ENCODE peak calls at places on chromosomes 5 and 9, in seven cellular contexts. R, I, E, F, O, Q and L are unnamed samples. For H3K9me3, the result is how much of the 10 kb centered on the place peaks cover.

GRCh38 chr5:59873113-59873512 is 20.4 kb downstream of the PDE4D start:
- DNase-seq in R (no peak), I (peak), E (peak), F (no peak), O (no peak), Q (no peak), L (no peak)

GRCh38 chr5:78361226-78361993 is 993 bp downstream of the SCAMP1 start:
- DNase-seq in R (peak), I (peak), E (peak), F (peak), O (peak), Q (no peak), L (peak)

GRCh38 chr5:179422213-179422839 is 77.1 kb upstream of the ADAMTS2 start:
- DNase-seq in R (no peak), I (no peak), E (no peak), F (no peak), O (no peak), Q (no peak), L (no peak)

GRCh38 chr5:118590806-118591205 is 397.5 kb downstream of the DTWD2 start:
- DNase-seq in R (no peak), I (no peak), E (no peak), F (no peak), O (no peak), Q (no peak), L (no peak)

GRCh38 chr5:115685966-115686691 is 60.3 kb upstream of the TMED7 start:
- DNase-seq in R (no peak), I (peak), E (no peak), F (peak), O (no peak), Q (no peak), L (no peak)

GRCh38 chr9:114002986-114003740 is 74.9 kb downstream of the AMBP start:
- DNase-seq in R (peak), I (no peak), E (no peak), F (no peak), O (no peak), Q (no peak), L (peak)

GRCh38 chr5:136458481-136458880 is 93.1 kb upstream of the TRPC7 start:
- DNase-seq in R (no peak), I (no peak), E (no peak), F (no peak), O (no peak), Q (no peak), L (no peak)

GRCh38 chr5:50744761-50745160 is 78.3 kb downstream of the PARP8 start:
- DNase-seq in R (no peak), I (peak), E (no peak), F (no peak), O (no peak), Q (no peak), L (no peak)

GRCh38 chr9:116360974-116361373 is 207.4 kb downstream of the PAPPA start:
- DNase-seq in R (no peak), I (no peak), E (no peak), F (no peak), O (no peak), Q (no peak), L (no peak)

GRCh38 chr9:120043448-120043847 is 536.5 kb downstream of the CDK5RAP2 start:
- DNase-seq in R (no peak), I (no peak), E (no peak), F (no peak), O (no peak), Q (no peak), L (no peak)

GRCh38 chr5:171272996-171273970 is 35.8 kb upstream of the TLX3 start:
- DNase-seq in R (no peak), I (peak), E (no peak), F (no peak), O (peak), Q (no peak), L (no peak)

GRCh38 chr5:8842906-8843590 is 702.8 kb downstream of the SEMA5A start:
- DNase-seq in R (no peak), I (peak), E (no peak), F (no peak), O (no peak), Q (no peak), L (no peak)

GRCh38 chr5:1437452-1437851 is 7.8 kb downstream of the SLC6A3 start:
- DNase-seq in R (peak), I (peak), E (no peak), F (no peak), O (peak), Q (no peak), L (no peak)

GRCh38 chr5:142981886-142982820 is 212.0 kb downstream of the ARHGAP26 start:
- DNase-seq in R (peak), I (peak), E (peak), F (peak), O (peak), Q (no peak), L (peak)

GRCh38 chr5:155794801-155795200 is 532.2 kb upstream of the SGCD start:
- DNase-seq in R (no peak), I (peak), E (no peak), F (no peak), O (no peak), Q (no peak), L (no peak)

GRCh38 chr9:93900971-93901861 is 53.9 kb downstream of the BARX1 start:
- DNase-seq in R (no peak), I (no peak), E (no peak), F (no peak), O (no peak), Q (no peak), L (no peak)

GRCh38 chr9:91138760-91139159 is 223.0 kb downstream of the AUH start:
- DNase-seq in R (no peak), I (peak), E (no peak), F (no peak), O (peak), Q (no peak), L (no peak)

GRCh38 chr9:17776735-17777134 is 197.9 kb downstream of the SH3GL2 start:
- DNase-seq in R (peak), I (no peak), E (no peak), F (no peak), O (no peak), Q (no peak), L (no peak)

GRCh38 chr9:136482046-136482792 is 621 bp downstream of the SEC16A start:
- DNase-seq in R (no peak), I (peak), E (no peak), F (peak), O (no peak), Q (peak), L (no peak)

GRCh38 chr5:102421647-102422046 is 77.2 kb downstream of the SLCO6A1 start:
- DNase-seq in R (no peak), I (no peak), E (peak), F (peak), O (peak), Q (no peak), L (peak)

DNA sequence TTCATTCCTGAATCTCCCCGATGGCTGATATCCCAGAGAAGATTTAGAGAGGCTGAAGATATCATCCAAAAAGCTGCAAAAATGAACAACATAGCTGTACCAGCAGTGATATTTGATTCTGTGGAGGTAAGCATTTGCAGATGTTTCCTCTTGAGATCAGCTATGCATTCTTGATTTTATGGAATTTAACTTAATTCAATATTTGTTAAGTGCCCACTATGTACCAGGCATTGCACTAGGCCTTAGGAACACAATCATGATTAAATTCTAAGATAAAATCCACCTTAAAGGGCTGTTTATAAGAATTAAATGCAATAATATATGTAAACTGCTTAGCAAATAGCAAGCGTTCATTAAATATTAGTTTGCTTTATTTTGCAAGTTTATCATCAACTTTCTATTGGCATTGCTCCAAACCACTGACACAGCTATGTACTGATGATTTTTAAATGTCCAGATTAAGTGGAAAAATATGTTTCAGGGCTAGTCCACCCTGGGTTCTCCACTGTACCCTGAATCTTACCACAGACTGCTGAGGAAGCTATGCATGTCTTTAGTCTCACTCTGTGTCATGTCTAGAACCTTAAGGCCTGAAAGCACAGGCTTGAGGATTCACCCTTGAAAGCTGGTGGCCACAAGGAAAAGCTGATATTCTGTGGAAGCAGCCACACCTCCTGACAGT is 33.2 kb downstream of the SLC22A4 start:
- DNase-seq in R (no peak), I (peak), E (no peak), F (no peak), O (no peak), Q (no peak), L (no peak)
- H3K27ac ChIP-seq in R (no peak), I (no peak), E (no peak), F (no peak), O (no peak), Q (no peak), L (no peak)

GRCh38 chr5:141319699-141320098 is 885 bp downstream of the TAF7 start:
- DNase-seq in R (no peak), I (no peak), E (no peak), F (no peak), O (no peak), Q (no peak), L (no peak)
- H3K9me3 ChIP-seq in R (half or more), I (under half), E (half or more), F (half or more), O (under half), Q (under half), L (under half)

GRCh38 chr5:73625314-73625904 is 587 bp upstream of the ARHGEF28 start:
- DNase-seq in R (no peak), I (peak), E (peak), F (no peak), O (no peak), Q (no peak), L (no peak)
- H3K4me3 ChIP-seq in R (peak), I (peak), E (peak), F (peak), O (peak), Q (no peak), L (peak)

GRCh38 chr5:148808864-148809642 is 17.4 kb upstream of the ADRB2 start:
- DNase-seq in R (no peak), I (no peak), E (peak), F (peak), O (no peak), Q (peak), L (peak)

GRCh38 chr5:148809781-148810524 is 16.5 kb upstream of the ADRB2 start:
- DNase-seq in R (no peak), I (peak), E (peak), F (no peak), O (no peak), Q (no peak), L (no peak)

GRCh38 chr5:148807845-148808244 is 18.6 kb upstream of the ADRB2 start:
- DNase-seq in R (no peak), I (no peak), E (no peak), F (no peak), O (no peak), Q (no peak), L (no peak)

GRCh38 chr5:148805323-148806290 is 20.8 kb upstream of the ADRB2 start:
- DNase-seq in R (no peak), I (no peak), E (no peak), F (no peak), O (no peak), Q (no peak), L (peak)

DNA sequence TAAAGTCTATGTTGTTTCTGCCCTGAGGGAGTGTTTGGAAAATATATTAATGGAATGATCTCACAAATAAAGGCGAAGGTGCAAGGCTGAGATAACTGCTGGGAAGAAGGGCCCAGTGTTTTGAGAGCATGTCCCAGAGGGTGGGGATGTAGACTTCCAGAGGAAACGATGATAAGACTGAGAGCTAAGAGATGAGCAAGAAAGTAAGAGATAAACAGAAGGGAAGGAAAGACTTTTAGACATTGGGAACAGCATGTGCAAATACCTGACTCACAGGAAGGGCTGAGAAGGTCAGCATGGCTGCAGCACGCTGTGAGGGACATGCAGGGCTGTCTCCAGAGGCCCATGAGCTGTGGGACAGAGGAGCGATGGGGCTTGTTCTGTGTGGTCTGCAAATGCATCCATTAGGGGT is 19.9 kb upstream of the ADRB2 start:
- DNase-seq in R (no peak), I (no peak), E (no peak), F (no peak), O (no peak), Q (no peak), L (no peak)
- H3K27ac ChIP-seq in R (no peak), I (no peak), E (no peak), F (no peak), O (no peak), Q (no peak), L (no peak)